ENCODE peak calls at places on chromosomes 16 and 17, in six cellular contexts. Z, Q, G, V, U and N are unnamed samples.

GRCh38 chr17:78284146-78284545 is 52.7 kb downstream of the TMEM235 start:
- DNase-seq in Z (peak), Q (peak), G (peak), V (no peak), U (no peak), N (no peak)

GRCh38 chr17:30506423-30506822 is 29.2 kb downstream of the GOSR1 start:
- DNase-seq in Z (no peak), Q (no peak), G (no peak), V (no peak), U (no peak), N (no peak)

GRCh38 chr16:57815987-57816745 is 13.9 kb upstream of the KIFC3 start:
- DNase-seq in Z (peak), Q (peak), G (peak), V (peak), U (no peak), N (no peak)

GRCh38 chr16:66416136-66416535 is 11.0 kb upstream of the BEAN1 start:
- DNase-seq in Z (no peak), Q (no peak), G (no peak), V (no peak), U (no peak), N (no peak)

GRCh38 chr16:51440096-51440495 is 289.0 kb upstream of the SALL1 start:
- DNase-seq in Z (no peak), Q (no peak), G (peak), V (no peak), U (no peak), N (no peak)

GRCh38 chr17:77737442-77738265 is 220.8 kb upstream of the TNRC6C start:
- DNase-seq in Z (no peak), Q (no peak), G (peak), V (no peak), U (no peak), N (no peak)

GRCh38 chr17:4591529-4591928 is 7.2 kb downstream of the SMTNL2 start:
- DNase-seq in Z (peak), Q (peak), G (peak), V (no peak), U (no peak), N (no peak)

GRCh38 chr17:68600881-68601564 is at the start of gene FAM20A:
- DNase-seq in Z (no peak), Q (no peak), G (peak), V (peak), U (no peak), N (no peak)

GRCh38 chr17:12530126-12530525 is 135.6 kb upstream of the MYOCD start:
- DNase-seq in Z (no peak), Q (no peak), G (no peak), V (no peak), U (no peak), N (no peak)

GRCh38 chr16:4467916-4468315 is 6.5 kb downstream of the NMRAL1 start:
- DNase-seq in Z (no peak), Q (no peak), G (no peak), V (no peak), U (no peak), N (no peak)

GRCh38 chr17:62804822-62805221 is 3.3 kb downstream of the MARCHF10 start:
- DNase-seq in Z (peak), Q (peak), G (peak), V (no peak), U (no peak), N (no peak)

GRCh38 chr17:74455025-74455585 is 11.3 kb upstream of the CD300A start:
- DNase-seq in Z (no peak), Q (no peak), G (no peak), V (no peak), U (no peak), N (no peak)

GRCh38 chr16:84839054-84839453 is 19.3 kb downstream of the CRISPLD2 start:
- DNase-seq in Z (peak), Q (peak), G (peak), V (no peak), U (no peak), N (no peak)

GRCh38 chr17:15048381-15048780 is 216.7 kb downstream of the PMP22 start:
- DNase-seq in Z (no peak), Q (no peak), G (no peak), V (no peak), U (no peak), N (no peak)

GRCh38 chr16:492211-492875 is 35.2 kb upstream of the CAPN15 start:
- DNase-seq in Z (no peak), Q (no peak), G (no peak), V (no peak), U (no peak), N (no peak)

GRCh38 chr16:4378202-4378666 is 6.6 kb downstream of the VASN start:
- DNase-seq in Z (peak), Q (no peak), G (peak), V (no peak), U (no peak), N (no peak)

GRCh38 chr16:23990507-23990906 is 154.7 kb downstream of the PRKCB start:
- DNase-seq in Z (no peak), Q (no peak), G (no peak), V (no peak), U (no peak), N (no peak)

GRCh38 chr17:32161506-32162365 is 19.4 kb downstream of the RHOT1 start:
- DNase-seq in Z (peak), Q (peak), G (peak), V (no peak), U (no peak), N (no peak)

GRCh38 chr16:29307598-29308507 is 98.7 kb downstream of the NPIPB11 start:
- DNase-seq in Z (peak), Q (no peak), G (no peak), V (no peak), U (no peak), N (no peak)

GRCh38 chr17:57481901-57482300 is 225.6 kb downstream of the MSI2 start:
- DNase-seq in Z (peak), Q (peak), G (peak), V (no peak), U (no peak), N (no peak)

GRCh38 chr17:64349949-64350348 is 40.7 kb downstream of the PECAM1 start:
- DNase-seq in Z (no peak), Q (no peak), G (no peak), V (no peak), U (no peak), N (no peak)

GRCh38 chr17:56939869-56940484 is 20.9 kb downstream of the COIL start:
- DNase-seq in Z (peak), Q (peak), G (peak), V (no peak), U (no peak), N (no peak)